ENCODE peak calls at places on chromosomes 16 and 17, in four cellular contexts. G is A549, F is colonic mucosa, N is astrocyte. S is an unnamed sample. For H3K4me1, the result is how much of the 10 kb centered on the place peaks cover.

GRCh38 chr17:81434079-81434478 is 38.8 kb downstream of the BAHCC1 start:
- DNase-seq in G (peak), F (no peak), N (no peak), S (no peak)

GRCh38 chr16:2767891-2768290 is 9.2 kb downstream of the ELOB start:
- DNase-seq in G (no peak), F (no peak), N (no peak), S (no peak)

GRCh38 chr17:6070280-6070894 is at the start of gene WSCD1:
- DNase-seq in G (peak), F (peak), N (no peak), S (no peak)

GRCh38 chr17:13539421-13539820 is 62.3 kb downstream of the HS3ST3A1 start:
- DNase-seq in G (no peak), F (no peak), N (no peak), S (no peak)

GRCh38 chr17:3683054-3683511 is 12.9 kb downstream of the P2RX5 start:
- DNase-seq in G (peak), F (no peak), N (no peak), S (no peak)

GRCh38 chr17:66335797-66336196 is 33.4 kb downstream of the PRKCA start:
- DNase-seq in G (no peak), F (no peak), N (no peak), S (no peak)

GRCh38 chr17:17809527-17810373 is 27.0 kb downstream of the SREBF1 start:
- DNase-seq in G (peak), F (no peak), N (no peak), S (no peak)

GRCh38 chr17:44842748-44843147 is 4.9 kb upstream of the HIGD1B start:
- DNase-seq in G (no peak), F (no peak), N (no peak), S (no peak)

GRCh38 chr16:57123216-57123968 is 31.0 kb downstream of the CPNE2 start:
- DNase-seq in G (no peak), F (no peak), N (no peak), S (no peak)

GRCh38 chr17:44408786-44409185 is 19.3 kb upstream of the ITGA2B start:
- DNase-seq in G (no peak), F (no peak), N (no peak), S (no peak)

GRCh38 chr17:29179232-29180036 is 764 bp downstream of the MYO18A start:
- DNase-seq in G (peak), F (peak), N (no peak), S (peak)

GRCh38 chr17:48737330-48738043 is 8.9 kb upstream of the HOXB13 start:
- DNase-seq in G (no peak), F (no peak), N (no peak), S (no peak)

GRCh38 chr16:68367891-68368601 is 57.2 kb downstream of the PRMT7 start:
- DNase-seq in G (no peak), F (no peak), N (no peak), S (no peak)

GRCh38 chr16:10949424-10949970 is 5.1 kb downstream of the CLEC16A start:
- DNase-seq in G (peak), F (no peak), N (peak), S (peak)

GRCh38 chr16:10944249-10945064 is at the start of gene CLEC16A:
- DNase-seq in G (peak), F (peak), N (peak), S (peak)

GRCh38 chr16:10947211-10947787 is 2.9 kb downstream of the CLEC16A start:
- DNase-seq in G (no peak), F (no peak), N (no peak), S (no peak)

GRCh38 chr16:10945065-10945787 is 862 bp downstream of the CLEC16A start:
- DNase-seq in G (no peak), F (no peak), N (no peak), S (no peak)

DNA sequence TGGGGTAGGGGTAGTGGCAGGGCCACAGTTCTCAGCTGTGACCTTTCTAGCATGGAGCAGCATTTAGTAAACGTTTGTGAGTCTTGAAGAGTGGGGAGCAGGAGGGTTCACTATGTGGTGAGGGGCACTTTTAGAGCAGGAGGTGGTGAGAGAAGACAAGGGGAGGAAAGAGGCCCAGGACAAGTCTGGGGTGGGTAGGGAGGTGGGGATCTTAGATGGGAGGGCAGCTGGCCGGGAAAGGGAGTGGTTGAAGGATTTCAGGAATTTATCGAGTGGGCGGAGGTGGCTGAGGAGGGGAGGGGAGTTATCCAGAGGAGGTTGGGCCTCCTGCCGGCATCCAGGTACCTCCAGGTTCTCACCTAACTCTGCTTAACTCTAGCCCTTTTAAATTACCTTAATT is 1.9 kb downstream of the CLEC16A start:
- DNase-seq in G (no peak), F (no peak), N (peak), S (no peak)
- H3K4me1 ChIP-seq in G (under half), F (under half), N (under half), S (half or more)

DNA sequence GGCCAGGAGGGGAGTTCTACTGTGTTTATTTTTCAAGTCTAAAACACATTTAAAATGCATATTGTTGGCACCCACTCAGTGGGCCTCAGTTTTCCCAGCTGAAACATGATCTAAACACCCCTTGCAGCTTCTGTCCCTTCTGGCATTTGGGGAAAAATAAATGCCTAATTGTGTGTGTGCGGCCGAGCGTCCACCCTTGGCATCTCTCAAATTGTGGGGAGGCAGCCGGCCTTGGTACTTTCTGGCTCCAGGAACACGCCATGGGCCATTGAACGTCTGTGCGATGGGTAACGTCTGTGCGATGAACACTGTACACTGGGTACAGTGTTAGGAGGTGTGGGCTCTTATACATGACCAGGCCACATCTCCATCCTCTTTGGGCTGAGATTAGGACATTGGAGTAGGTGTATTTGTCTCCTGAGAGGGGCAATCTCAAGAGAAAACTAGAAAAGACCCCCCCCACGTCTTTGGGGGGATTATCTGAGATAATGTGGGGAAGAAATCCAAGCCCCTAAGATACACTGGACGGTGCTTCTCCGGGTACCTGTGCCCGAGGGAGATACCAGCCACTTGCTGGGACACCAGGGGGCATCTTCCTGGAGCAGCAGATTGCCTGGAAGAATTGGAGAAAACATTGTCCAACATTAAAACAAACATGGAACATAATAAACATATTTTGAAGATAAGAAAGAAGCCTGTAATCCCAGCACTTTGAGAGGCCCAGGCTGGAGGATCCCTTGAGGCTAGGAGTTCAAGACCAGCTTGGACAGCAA is 54.9 kb downstream of the RAB11FIP4 start:
- DNase-seq in G (peak), F (no peak), N (no peak), S (no peak)
- TF ChIP-seq CTCF in G (peak), F (no peak), N (no peak), S (peak)

GRCh38 chr16:89101303-89102034 is 7.8 kb downstream of the ACSF3 start:
- DNase-seq in G (no peak), F (no peak), N (no peak), S (no peak)
- H3K4me1 ChIP-seq in G (under half), F (under half), N (under half), S (under half)

GRCh38 chr17:64063766-64064224 is 43.4 kb upstream of the ICAM2 start:
- DNase-seq in G (peak), F (peak), N (no peak), S (no peak)
- TF ChIP-seq CTCF in G (peak), F (peak), N (peak), S (peak)

GRCh38 chr17:74461646-74462045 is 4.8 kb upstream of the CD300A start:
- DNase-seq in G (no peak), F (no peak), N (no peak), S (no peak)
- H3K4me1 ChIP-seq in G (under half), F (under half), N (under half), S (under half)

GRCh38 chr16:31508706-31509523 is 724 bp upstream of the RUSF1 start:
- DNase-seq in G (peak), F (no peak), N (peak), S (no peak)
- TF ChIP-seq CTCF in G (no peak), F (no peak), N (no peak), S (no peak)

GRCh38 chr16:75648265-75649076 is 898 bp downstream of the TERF2IP start:
- DNase-seq in G (peak), F (peak), N (peak), S (peak)
- H3K4me1 ChIP-seq in G (under half), F (under half), N (under half), S (under half)

GRCh38 chr16:87273471-87274030 is 43.6 kb downstream of the C16orf95 start:
- DNase-seq in G (no peak), F (no peak), N (no peak), S (no peak)

GRCh38 chr16:87266846-87267245 is 50.3 kb downstream of the C16orf95 start:
- DNase-seq in G (no peak), F (no peak), N (no peak), S (no peak)

GRCh38 chr16:87274808-87275207 is 42.4 kb downstream of the C16orf95 start:
- DNase-seq in G (no peak), F (no peak), N (peak), S (no peak)

GRCh38 chr16:87267566-87267965 is 49.6 kb downstream of the C16orf95 start:
- DNase-seq in G (no peak), F (no peak), N (no peak), S (no peak)

GRCh38 chr16:87271256-87271655 is 45.9 kb downstream of the C16orf95 start:
- DNase-seq in G (no peak), F (no peak), N (no peak), S (no peak)
- TF ChIP-seq CTCF in G (no peak), F (no peak), N (no peak), S (no peak)